ENCODE peak calls at places on chromosomes 16 and 17, in six cellular contexts. O is colonic mucosa; L is H9; A is CD8-positive, alpha-beta T cell; D is heart left ventricle; B is kidney. P is an unnamed sample. For H3K4me1, the result is how much of the 10 kb centered on the place peaks cover.

GRCh38 chr17:58491510-58492045 is 3.4 kb upstream of the HSF5 start:
- DNase-seq in D (no peak), B (no peak), O (no peak), A (no peak), L (no peak), P (no peak)

GRCh38 chr17:4340914-4341615 is 25.4 kb downstream of the UBE2G1 start:
- DNase-seq in A (no peak), B (no peak), O (no peak), D (no peak), L (no peak), P (no peak)

GRCh38 chr16:67304006-67304405 is 22.5 kb downstream of the KCTD19 start:
- DNase-seq in D (no peak), O (no peak), L (no peak), A (no peak), B (no peak), P (no peak)

GRCh38 chr16:59698341-59698979 is 964.3 kb upstream of the GOT2 start:
- DNase-seq in O (no peak), A (no peak), L (no peak), B (no peak), D (no peak), P (no peak)

GRCh38 chr16:75559564-75560372 is 3.7 kb upstream of the TMEM231 start:
- DNase-seq in O (no peak), B (no peak), A (no peak), D (peak), L (peak), P (no peak)

GRCh38 chr17:48641541-48642058 is 15.4 kb upstream of the HOXB9 start:
- DNase-seq in D (no peak), B (no peak), O (peak), L (no peak), A (no peak), P (no peak)

GRCh38 chr16:12500771-12501170 is 302.9 kb downstream of the CPPED1 start:
- DNase-seq in O (peak), A (no peak), L (no peak), D (no peak), B (no peak), P (no peak)

GRCh38 chr17:37488607-37489196 is 989 bp upstream of the DUSP14 start:
- DNase-seq in L (peak), B (peak), D (peak), A (peak), O (peak), P (no peak)

GRCh38 chr16:20676867-20677266 is 20.6 kb downstream of the ACSM1 start:
- DNase-seq in A (no peak), B (no peak), D (no peak), L (no peak), O (no peak), P (no peak)

GRCh38 chr17:29357821-29358232 is 32.3 kb upstream of the TAOK1 start:
- DNase-seq in O (no peak), B (no peak), A (no peak), D (no peak), L (no peak), P (no peak)

GRCh38 chr17:61307905-61308886 is 91.4 kb upstream of the TBX2 start:
- DNase-seq in A (no peak), B (no peak), O (no peak), L (no peak), D (no peak), P (no peak)

GRCh38 chr17:70687421-70687820 is 518.1 kb downstream of the KCNJ2 start:
- DNase-seq in L (no peak), D (no peak), O (no peak), A (no peak), B (no peak), P (no peak)

GRCh38 chr17:49677933-49678847 is at the start of gene SPOP:
- DNase-seq in B (peak), D (peak), O (peak), A (peak), L (peak), P (peak)
- H3K4me1 ChIP-seq in B (under half), D (under half), O (under half), A (under half), L (under half), P (under half)

DNA sequence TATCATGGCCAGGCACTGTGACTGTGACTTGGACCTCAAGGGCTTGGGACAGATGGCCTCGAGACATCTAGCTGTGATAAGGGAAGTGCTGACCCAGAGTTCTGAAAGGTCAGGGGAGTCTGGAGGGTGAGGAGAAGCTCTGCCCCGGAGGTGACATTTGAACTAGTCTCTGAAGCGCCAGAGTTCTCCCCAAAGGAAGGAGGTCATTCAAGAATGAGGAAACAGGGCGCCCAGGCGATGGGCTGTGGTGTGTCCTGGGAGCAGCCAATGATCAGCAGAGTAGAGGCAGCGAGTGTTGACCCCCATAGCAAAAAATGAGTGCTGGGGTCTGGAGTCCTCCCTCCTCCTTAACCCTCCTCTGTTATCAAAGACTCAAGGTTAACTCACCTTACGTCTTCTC is 4.9 kb downstream of the STARD3 start:
- DNase-seq in O (no peak), D (no peak), B (no peak), L (no peak), A (no peak), P (no peak)
- H3K4me1 ChIP-seq in O (under half), D (under half), B (under half), L (under half), A (half or more), P (under half)

GRCh38 chr17:68422821-68423220 is 34.5 kb downstream of the WIPI1 start:
- DNase-seq in B (no peak), D (no peak), L (no peak), A (no peak), O (no peak), P (no peak)

GRCh38 chr17:68424188-68424587 is 33.1 kb downstream of the WIPI1 start:
- DNase-seq in O (no peak), B (no peak), L (no peak), D (no peak), A (no peak), P (no peak)

GRCh38 chr17:68423251-68423650 is 34.0 kb downstream of the WIPI1 start:
- DNase-seq in O (no peak), L (no peak), B (no peak), A (no peak), D (no peak), P (no peak)

GRCh38 chr17:68425979-68426378 is 31.3 kb downstream of the WIPI1 start:
- DNase-seq in O (no peak), B (no peak), A (no peak), D (no peak), L (no peak), P (no peak)

DNA sequence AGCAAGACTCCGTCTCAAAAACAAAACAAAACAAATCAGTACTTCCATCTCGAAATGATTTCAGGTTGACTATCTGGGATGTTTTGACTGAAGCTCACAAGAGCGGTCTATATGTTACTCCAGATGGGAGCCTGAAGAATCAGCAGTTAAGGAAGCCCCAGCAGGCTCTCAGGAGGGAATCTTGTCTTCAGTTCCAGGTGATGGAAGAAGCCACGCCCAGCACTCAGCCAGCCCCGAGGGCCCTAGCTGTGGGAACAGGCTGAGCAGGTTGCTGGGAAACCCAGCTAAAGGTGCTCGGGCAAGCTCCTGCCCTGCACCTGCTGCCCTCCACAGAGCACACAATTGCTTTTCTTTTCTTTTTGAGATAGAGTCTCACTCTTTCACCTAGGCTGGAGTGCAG is 32.4 kb downstream of the WIPI1 start:
- DNase-seq in B (no peak), A (no peak), O (peak), L (peak), D (no peak), P (no peak)
- H3K4me1 ChIP-seq in B (under half), A (under half), O (under half), L (under half), D (under half), P (under half)

DNA sequence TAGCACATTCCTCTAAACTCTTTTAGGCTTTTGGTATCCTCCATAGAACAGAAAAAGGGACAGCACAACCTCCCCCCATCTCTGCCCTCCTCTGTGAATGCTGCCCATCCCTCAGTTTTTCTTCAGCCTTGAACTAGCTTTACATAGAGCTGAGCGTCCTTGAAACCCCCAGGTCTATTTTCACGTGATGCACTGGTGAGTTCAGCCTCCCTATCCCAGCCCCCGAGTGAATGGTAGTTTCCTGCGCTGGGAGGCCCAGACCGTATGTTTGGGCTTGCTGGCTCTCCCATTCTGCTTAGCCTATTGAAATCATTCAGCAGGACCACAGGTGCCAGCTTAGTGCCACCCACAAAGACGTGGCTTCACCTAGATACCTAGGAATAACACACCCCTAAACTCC is 22.5 kb downstream of the ZNF385C start:
- DNase-seq in A (no peak), L (no peak), B (no peak), D (no peak), O (no peak), P (no peak)
- H3K4me1 ChIP-seq in A (under half), L (under half), B (under half), D (under half), O (under half), P (under half)

DNA sequence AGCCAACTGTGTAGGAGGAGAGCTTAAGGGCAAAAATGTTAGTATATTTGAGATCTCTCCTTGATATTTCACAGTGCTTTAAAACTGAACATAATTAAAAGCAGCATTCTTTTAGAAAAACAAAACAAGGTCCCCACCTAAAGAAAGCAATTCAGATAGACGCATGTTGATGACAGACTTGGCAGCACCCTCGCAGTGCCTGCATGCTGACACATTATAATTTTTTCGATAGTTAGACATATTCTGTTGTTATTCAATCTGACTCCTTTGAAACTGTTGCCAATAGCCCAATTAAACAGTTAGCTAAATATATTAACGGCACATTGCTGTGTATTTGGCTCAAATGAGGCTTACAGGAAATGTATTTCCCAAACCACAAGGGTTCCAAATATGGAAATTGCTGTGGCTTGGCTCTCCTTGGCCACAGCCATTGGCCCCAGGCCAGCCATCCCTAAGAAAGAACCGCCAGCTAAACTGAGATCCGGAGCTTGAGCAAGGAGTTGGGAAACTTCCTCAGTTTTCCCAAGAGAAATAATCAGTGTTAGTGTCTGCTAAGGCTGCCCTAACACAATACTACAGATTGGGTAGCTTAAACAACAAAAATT is 31.0 kb downstream of the C16orf82 start:
- DNase-seq in A (no peak), L (no peak), D (peak), O (no peak), B (peak), P (no peak)
- H3K4me1 ChIP-seq in A (under half), L (under half), D (under half), O (under half), B (under half), P (under half)

GRCh38 chr17:2068101-2068518 is 13.2 kb downstream of the HIC1 start:
- DNase-seq in A (no peak), B (no peak), L (no peak), D (no peak), O (no peak), P (no peak)
- H3K4me1 ChIP-seq in A (under half), B (under half), L (under half), D (half or more), O (under half), P (under half)